ENCODE peak calls at places on chromosomes 4 and X, in four cellular contexts. L, G, W and Y are unnamed samples.

GRCh38 chr4:168440442-168441264 is 39.6 kb downstream of the DDX60L start:
- DNase-seq in G (no peak), L (no peak), W (no peak), Y (no peak)

GRCh38 chrX:101337776-101338271 is 10.7 kb downstream of the TIMM8A start:
- DNase-seq in W (no peak), L (no peak), G (no peak), Y (no peak)

GRCh38 chr4:61332671-61333070 is 132.5 kb downstream of the ADGRL3 start:
- DNase-seq in L (no peak), W (no peak), G (no peak), Y (no peak)

GRCh38 chr4:105022811-105023667 is 123.6 kb upstream of the TET2 start:
- DNase-seq in W (no peak), L (no peak), G (no peak), Y (no peak)

GRCh38 chr4:6377626-6378492 is 94.6 kb downstream of the PPP2R2C start:
- DNase-seq in W (no peak), G (no peak), L (no peak), Y (no peak)

GRCh38 chr4:153205028-153205648 is 895 bp downstream of the TRIM2 start:
- DNase-seq in W (no peak), G (peak; percentile 11), L (peak; percentile 5), Y (no peak)

GRCh38 chr4:101853028-101853427 is 62.5 kb downstream of the BANK1 start:
- DNase-seq in L (no peak), W (no peak), G (no peak), Y (no peak)

GRCh38 chr4:73576366-73576765 is 43.9 kb downstream of the RASSF6 start:
- DNase-seq in L (no peak), W (no peak), G (no peak), Y (no peak)

GRCh38 chr4:175776217-175776616 is 35.8 kb downstream of the GPM6A start:
- DNase-seq in L (no peak), G (no peak), W (no peak), Y (no peak)

GRCh38 chr4:2793920-2794706 is 1.2 kb downstream of the SH3BP2 start:
- DNase-seq in L (no peak), G (no peak), W (no peak), Y (peak; percentile 77)

GRCh38 chr4:113382704-113383103 is 333.3 kb downstream of the ANK2 start:
- DNase-seq in W (no peak), L (no peak), G (no peak), Y (no peak)

GRCh38 chr4:152896819-152897218 is 39.3 kb upstream of the FHDC1 start:
- DNase-seq in G (no peak), L (no peak), W (no peak), Y (no peak)

GRCh38 chr4:47674173-47674572 is 163.7 kb downstream of the CORIN start:
- DNase-seq in W (no peak), L (no peak), G (no peak), Y (no peak)

GRCh38 chrX:131812847-131813825 is 210.0 kb upstream of the STK26 start:
- DNase-seq in W (no peak), G (peak; percentile 53), L (peak; percentile 69), Y (no peak)

GRCh38 chrX:39242187-39242586 is 440.9 kb downstream of the MID1IP1 start:
- DNase-seq in W (no peak), L (no peak), G (no peak), Y (no peak)

GRCh38 chrX:74383611-74384010 is 37.7 kb upstream of the SLC16A2 start:
- DNase-seq in G (no peak), W (no peak), L (no peak), Y (no peak)

GRCh38 chr4:140568507-140569306 is at the start of gene UCP1:
- DNase-seq in W (no peak), G (no peak), L (no peak), Y (no peak)

GRCh38 chr4:184259866-184260265 is 42.2 kb upstream of the ENPP6 start:
- DNase-seq in G (no peak), L (no peak), W (no peak), Y (no peak)

GRCh38 chr4:73222466-73223257 is 35.9 kb downstream of the ANKRD17 start:
- DNase-seq in W (peak; percentile 11), L (peak; percentile 25), G (peak; percentile 7), Y (no peak)

GRCh38 chrX:23803931-23804381 is 21.0 kb downstream of the SAT1 start:
- DNase-seq in W (no peak), L (no peak), G (no peak), Y (no peak)

GRCh38 chrX:1244164-1245076 is 24.2 kb upstream of the CSF2RA start:
- DNase-seq in W (no peak), L (no peak), G (no peak), Y (no peak)

GRCh38 chr4:101914761-101915160 is 124.2 kb downstream of the BANK1 start:
- DNase-seq in L (no peak), G (no peak), W (no peak), Y (no peak)

GRCh38 chr4:185143596-185143969 is 517 bp downstream of the SLC25A4 start:
- DNase-seq in W (peak; percentile 28), L (no peak), G (peak; percentile 12), Y (peak; percentile 91)

GRCh38 chrX:155871934-155872333 is 9.2 kb upstream of the VAMP7 start:
- DNase-seq in G (no peak), L (no peak), W (no peak), Y (no peak)

GRCh38 chrX:10579018-10579752 is 41.2 kb downstream of the MID1 start:
- DNase-seq in G (no peak), L (no peak), W (no peak), Y (no peak)

GRCh38 chrX:15602761-15603160 is 2.0 kb upstream of the ACE2 start:
- DNase-seq in G (no peak), L (no peak), W (no peak), Y (no peak)

GRCh38 chrX:11124094-11124493 is 13.0 kb downstream of the HCCS start:
- DNase-seq in L (no peak), W (no peak), G (no peak), Y (no peak)

GRCh38 chr4:71239365-71239764 is 99.5 kb upstream of the SLC4A4 start:
- DNase-seq in G (no peak), W (no peak), L (no peak), Y (no peak)

GRCh38 chr4:22045051-22045450 is 96.5 kb upstream of the KCNIP4 start:
- DNase-seq in W (no peak), L (no peak), G (no peak), Y (no peak)

GRCh38 chrX:68697465-68698125 is 50.1 kb downstream of the STARD8 start:
- DNase-seq in L (no peak), G (no peak), W (no peak), Y (no peak)

GRCh38 chr4:158090323-158090722 is 82.5 kb downstream of the GASK1B start:
- DNase-seq in W (no peak), L (no peak), G (no peak), Y (no peak)

GRCh38 chr4:185343726-185344581 is 51.8 kb downstream of the LRP2BP start:
- DNase-seq in G (no peak), L (no peak), W (no peak), Y (no peak)

GRCh38 chrX:31153475-31154047 is 81.7 kb upstream of the FTHL17 start:
- DNase-seq in G (no peak), L (no peak), W (no peak), Y (no peak)

GRCh38 chr4:12500409-12500808 is 983.7 kb downstream of the RAB28 start:
- DNase-seq in G (no peak), W (no peak), L (no peak), Y (no peak)

GRCh38 chr4:1249731-1250526 is 999 bp upstream of the CTBP1 start:
- DNase-seq in W (no peak), L (peak; percentile 40), G (peak; percentile 28), Y (peak; percentile 79)

GRCh38 chr4:185839204-185839712 is 27.3 kb upstream of the SORBS2 start:
- DNase-seq in G (no peak), W (peak; percentile 38), L (no peak), Y (no peak)

GRCh38 chr4:70183168-70183939 is 12.2 kb upstream of the ODAM start:
- DNase-seq in W (no peak), G (no peak), L (no peak), Y (no peak)

GRCh38 chrX:78092296-78092695 is 11.8 kb upstream of the PGK1 start:
- DNase-seq in W (no peak), G (no peak), L (no peak), Y (no peak)

GRCh38 chrX:69546417-69546816 is 42.3 kb downstream of the NALF2 start:
- DNase-seq in W (no peak), G (no peak), L (no peak), Y (no peak)

GRCh38 chr4:160505724-160506123 is 1402.8 kb downstream of the RAPGEF2 start:
- DNase-seq in W (no peak), L (no peak), G (no peak), Y (no peak)